ENCODE peak calls at places on chromosomes 1 and 21, in seven cellular contexts. P is A549, V is cardiac muscle cell, I is H1, Z is GM12865, E is ovary, A is adrenal gland. F is an unnamed sample.

GRCh38 chr1:213123532-213123931 is 72.5 kb downstream of the RPS6KC1 start:
- DNase-seq in A (peak), P (peak), I (no peak), V (no peak), Z (no peak), E (no peak), F (no peak)

GRCh38 chr1:192788184-192788583 is 20.7 kb upstream of the RGS2 start:
- DNase-seq in V (peak), Z (no peak), I (no peak), E (peak), P (peak), A (peak), F (no peak)

GRCh38 chr1:206809504-206810084 is 37.3 kb upstream of the IL10 start:
- DNase-seq in Z (peak), V (peak), I (no peak), E (no peak), A (no peak), P (peak), F (no peak)

GRCh38 chr1:15799928-15800835 is 7.3 kb downstream of the UQCRHL start:
- DNase-seq in E (no peak), A (peak), Z (no peak), P (peak), I (peak), V (peak), F (peak)

GRCh38 chr21:28072601-28073000 is 920.1 kb downstream of the LTN1 start:
- DNase-seq in I (no peak), P (no peak), V (no peak), A (no peak), E (no peak), Z (no peak), F (no peak)

GRCh38 chr1:159315381-159315780 is 13.2 kb downstream of the FCER1A start:
- DNase-seq in A (no peak), I (no peak), V (no peak), P (no peak), E (no peak), Z (peak), F (no peak)

GRCh38 chr1:18020021-18020817 is 87.4 kb upstream of the IGSF21 start:
- DNase-seq in E (no peak), V (no peak), I (no peak), A (no peak), P (no peak), Z (no peak), F (no peak)

GRCh38 chr1:6245869-6246496 is 2.0 kb downstream of the HES3 start:
- DNase-seq in Z (peak), V (no peak), A (no peak), I (peak), E (no peak), P (peak), F (no peak)

GRCh38 chr1:181318858-181319235 is 164.5 kb upstream of the CACNA1E start:
- DNase-seq in V (no peak), I (no peak), P (no peak), A (no peak), Z (no peak), E (no peak), F (no peak)

GRCh38 chr1:232987046-232987445 is 36.6 kb downstream of the NTPCR start:
- DNase-seq in A (no peak), P (no peak), Z (no peak), V (no peak), I (no peak), E (no peak), F (no peak)

GRCh38 chr1:175373786-175374623 is 181.4 kb upstream of the KIAA0040 start:
- DNase-seq in I (peak), V (peak), A (no peak), P (peak), Z (peak), E (no peak), F (peak)

GRCh38 chr1:24708938-24709337 is 36.3 kb upstream of the CLIC4 start:
- DNase-seq in A (no peak), V (no peak), E (no peak), Z (no peak), I (no peak), P (no peak), F (no peak)

GRCh38 chr1:170685166-170685565 is 21.2 kb downstream of the PRRX1 start:
- DNase-seq in Z (no peak), P (no peak), A (no peak), I (no peak), E (no peak), V (no peak), F (no peak)

GRCh38 chr1:85358702-85359438 is 82.4 kb upstream of the BCL10 start:
- DNase-seq in A (no peak), Z (no peak), E (no peak), I (no peak), V (no peak), P (no peak), F (no peak)

GRCh38 chr1:246577720-246578106 is 11.5 kb downstream of the CNST start:
- DNase-seq in I (no peak), V (no peak), E (no peak), Z (no peak), P (no peak), A (no peak), F (no peak)

GRCh38 chr1:3732747-3733602 is 19.3 kb upstream of the CCDC27 start:
- DNase-seq in V (no peak), I (no peak), E (no peak), A (no peak), Z (no peak), P (no peak), F (no peak)

GRCh38 chr1:83889707-83890106 is 109.2 kb downstream of the TTLL7 start:
- DNase-seq in V (no peak), E (no peak), I (no peak), A (no peak), P (no peak), Z (no peak), F (peak)

GRCh38 chr21:18812308-18812707 is 408.7 kb upstream of the TMPRSS15 start:
- DNase-seq in I (no peak), E (no peak), Z (no peak), A (no peak), V (no peak), P (no peak), F (no peak)

GRCh38 chr1:22283596-22283995 is 140.7 kb upstream of the WNT4 start:
- DNase-seq in A (no peak), I (no peak), Z (no peak), E (no peak), P (no peak), V (no peak), F (no peak)

GRCh38 chr1:43441894-43442632 is 11.7 kb downstream of the HYI start:
- DNase-seq in A (peak), Z (no peak), P (no peak), E (peak), V (no peak), I (no peak), F (no peak)

GRCh38 chr1:233668146-233668724 is 54.3 kb downstream of the KCNK1 start:
- DNase-seq in E (no peak), I (no peak), A (no peak), Z (no peak), V (no peak), P (no peak), F (no peak)

GRCh38 chr1:175270361-175270760 is 77.8 kb upstream of the KIAA0040 start:
- DNase-seq in I (no peak), A (no peak), P (no peak), Z (no peak), V (no peak), E (no peak), F (no peak)

GRCh38 chr1:15731735-15732685 is 4.0 kb upstream of the SLC25A34 start:
- DNase-seq in V (no peak), P (no peak), E (no peak), A (no peak), Z (no peak), I (no peak), F (no peak)

GRCh38 chr1:225848044-225848955 is 33.9 kb downstream of the TMEM63A start:
- DNase-seq in V (no peak), E (no peak), P (no peak), I (no peak), A (no peak), Z (peak), F (no peak)

GRCh38 chr21:38170283-38170682 is 86.5 kb upstream of the KCNJ15 start:
- DNase-seq in E (no peak), I (peak), Z (peak), A (no peak), P (peak), V (no peak), F (no peak)

GRCh38 chr21:45417951-45418300 is 13.0 kb downstream of the COL18A1 start:
- DNase-seq in Z (no peak), V (no peak), E (no peak), A (peak), I (no peak), P (no peak), F (no peak)
- H3K4me3 ChIP-seq in Z (no peak), V (no peak), E (no peak), A (no peak), I (no peak), P (no peak), F (no peak)

DNA sequence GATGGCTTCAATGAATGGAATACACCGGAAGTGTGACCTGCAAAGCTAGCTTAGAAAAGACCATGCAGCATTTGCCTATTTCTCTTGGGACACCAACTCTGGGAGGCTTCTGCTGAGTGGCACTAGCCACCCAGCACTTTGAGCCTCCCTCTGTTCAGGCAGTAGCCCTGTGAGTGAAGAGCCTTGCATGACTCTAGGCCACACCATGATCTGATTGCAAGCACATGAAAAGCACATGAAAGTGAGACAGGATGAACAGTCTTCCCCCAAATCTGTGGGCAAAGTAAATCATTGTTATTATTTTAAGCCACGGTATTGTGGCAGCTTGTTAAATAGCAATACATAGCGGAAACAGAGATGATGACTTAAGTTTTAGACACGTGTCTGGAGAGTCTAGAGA is 2.8 kb downstream of the CD48 start:
- DNase-seq in I (no peak), A (no peak), E (no peak), Z (peak), P (no peak), V (no peak), F (no peak)
- H3K4me3 ChIP-seq in I (no peak), A (no peak), E (no peak), Z (peak), P (no peak), V (no peak), F (no peak)

DNA sequence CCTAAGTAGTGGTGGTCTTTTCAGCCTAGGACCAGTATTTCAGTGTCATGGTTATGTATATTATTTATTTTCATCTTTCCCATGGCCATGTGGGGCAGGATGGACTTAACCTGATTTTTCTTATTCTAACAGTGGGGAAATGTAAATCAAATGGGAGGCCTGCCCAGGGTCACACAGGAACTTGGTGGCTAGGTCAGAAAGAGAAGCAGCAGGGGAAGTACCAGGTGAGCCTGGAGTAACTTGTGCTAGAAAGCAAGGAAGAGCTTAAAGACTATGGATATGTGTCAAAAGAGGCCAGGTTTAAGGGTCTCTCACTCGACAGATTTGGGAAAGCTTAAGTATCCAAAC is 936 bp downstream of the ZFP69B start:
- DNase-seq in V (no peak), Z (no peak), P (no peak), E (no peak), I (no peak), A (no peak), F (no peak)
- H3K4me3 ChIP-seq in V (no peak), Z (peak), P (no peak), E (no peak), I (peak), A (no peak), F (no peak)

DNA sequence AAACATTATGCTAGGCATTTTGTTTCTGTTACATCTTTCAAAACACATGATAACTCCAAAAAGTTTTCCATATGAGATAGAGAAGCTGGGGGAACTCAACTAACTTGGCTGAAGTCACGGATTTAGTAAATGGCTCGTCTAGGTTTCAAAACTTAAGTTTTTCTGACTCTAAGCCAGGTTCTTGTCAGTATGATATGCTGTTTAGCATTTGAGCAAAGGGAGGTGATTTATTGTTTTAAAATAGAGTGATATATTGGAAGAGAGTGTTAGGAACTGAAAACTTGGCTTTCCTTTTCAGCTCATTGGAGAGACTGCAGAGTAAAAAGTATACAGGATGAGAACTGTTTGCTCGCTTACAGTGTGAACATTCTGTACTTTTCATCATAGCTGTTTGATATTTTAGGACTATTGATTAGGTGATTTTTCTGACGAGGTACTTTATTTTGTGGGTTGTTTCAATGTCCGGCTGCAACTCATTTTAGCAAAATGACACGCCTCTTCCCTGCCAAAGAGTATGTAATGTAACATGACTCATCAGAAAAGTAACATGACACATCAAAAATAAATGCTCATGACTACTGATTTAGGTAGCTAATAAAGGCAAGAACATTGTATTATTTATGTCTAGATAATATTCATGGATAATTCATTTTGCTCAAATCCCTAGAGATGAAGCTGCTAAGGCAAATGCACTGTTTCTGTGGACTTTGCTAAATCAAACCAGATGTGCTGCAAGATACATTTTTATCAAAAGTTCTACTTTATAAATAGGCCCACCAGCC is 355.1 kb downstream of the GPATCH2 start:
- DNase-seq in P (peak), A (no peak), I (no peak), Z (peak), E (no peak), V (no peak), F (no peak)
- H3K4me3 ChIP-seq in P (no peak), A (no peak), I (no peak), Z (no peak), E (no peak), V (no peak), F (no peak)

GRCh38 chr1:151058682-151059341 is 610 bp downstream of the CDC42SE1 start:
- DNase-seq in E (peak), I (no peak), P (no peak), Z (no peak), V (peak), A (peak), F (peak)

GRCh38 chr1:151056574-151056973 is 2.8 kb downstream of the CDC42SE1 start:
- DNase-seq in P (no peak), A (no peak), E (no peak), Z (no peak), I (no peak), V (no peak), F (no peak)

GRCh38 chr1:151055581-151055980 is 3.8 kb downstream of the CDC42SE1 start:
- DNase-seq in I (no peak), Z (no peak), E (no peak), A (no peak), P (no peak), V (no peak), F (no peak)

GRCh38 chr1:151054971-151055547 is 4.4 kb downstream of the CDC42SE1 start:
- DNase-seq in Z (no peak), A (no peak), I (no peak), P (no peak), V (no peak), E (no peak), F (no peak)

DNA sequence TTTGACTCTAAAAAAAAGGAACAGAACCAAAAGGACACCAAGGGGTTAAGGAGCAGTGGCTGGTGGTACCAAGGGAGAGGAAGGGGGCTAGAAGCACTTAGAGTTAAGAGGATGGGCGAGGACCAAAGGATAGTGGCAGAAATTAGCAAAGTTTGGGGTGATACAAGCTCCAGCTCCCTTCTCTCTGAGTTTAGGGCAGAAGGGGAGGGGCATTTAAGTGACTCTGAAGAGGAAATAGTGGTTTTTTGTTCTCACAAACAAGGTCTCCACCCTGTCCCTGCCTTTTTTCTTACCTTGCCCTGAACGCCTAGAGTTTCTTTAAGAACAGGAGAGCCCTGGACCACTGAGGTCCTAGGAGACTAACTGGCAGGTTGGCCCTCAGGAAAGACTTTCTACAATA is 3.3 kb downstream of the CDC42SE1 start:
- DNase-seq in P (no peak), I (no peak), V (no peak), Z (peak), A (no peak), E (no peak), F (no peak)
- H3K4me3 ChIP-seq in P (no peak), I (no peak), V (no peak), Z (peak), A (no peak), E (no peak), F (no peak)

DNA sequence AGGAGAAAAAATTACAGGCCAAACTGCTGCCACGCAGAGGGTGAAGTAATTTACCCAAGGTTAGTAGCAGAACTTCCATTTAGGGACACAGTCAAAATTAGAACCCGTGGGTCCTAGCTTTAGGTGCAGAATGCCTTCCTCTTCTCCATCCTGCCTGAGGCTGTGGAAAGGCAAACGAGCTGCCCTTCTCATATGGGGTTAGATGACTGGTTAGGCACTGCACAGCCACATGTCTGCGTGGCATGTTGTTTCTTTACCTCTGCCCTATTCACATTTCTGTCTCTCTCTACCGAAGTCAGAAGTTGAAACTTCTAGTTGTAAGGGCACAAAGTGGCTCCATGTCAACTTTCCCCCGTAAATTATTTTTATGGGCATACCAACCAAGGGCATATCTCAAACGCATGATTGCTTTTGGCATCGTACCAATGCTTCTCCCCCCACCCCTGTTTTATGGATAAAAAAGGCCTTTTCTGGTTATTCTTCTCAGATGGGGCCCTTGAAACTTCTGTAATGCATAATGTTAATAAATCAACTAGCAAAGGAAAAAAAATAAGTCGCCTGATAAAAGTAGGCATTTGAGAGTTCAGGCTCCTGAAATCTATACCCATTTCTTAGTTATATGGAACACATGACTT is 139.5 kb upstream of the NRIP1 start:
- DNase-seq in V (no peak), P (no peak), A (no peak), E (no peak), I (no peak), Z (no peak), F (no peak)
- H3K4me3 ChIP-seq in V (no peak), P (no peak), A (no peak), E (no peak), I (no peak), Z (no peak), F (no peak)

GRCh38 chr1:150563340-150564038 is 14.3 kb downstream of the ADAMTSL4 start:
- DNase-seq in A (peak), Z (peak), P (peak), I (no peak), E (peak), V (no peak), F (no peak)

GRCh38 chr1:150560986-150561829 is 12.0 kb downstream of the ADAMTSL4 start:
- DNase-seq in V (peak), P (peak), Z (peak), A (peak), E (peak), I (peak), F (peak)

GRCh38 chr1:150564051-150564991 is 15.1 kb downstream of the MCL1 start:
- DNase-seq in E (peak), A (peak), V (no peak), I (no peak), Z (peak), P (no peak), F (no peak)

GRCh38 chr1:150561830-150562367 is 12.7 kb downstream of the ADAMTSL4 start:
- DNase-seq in P (peak), V (peak), E (peak), A (peak), Z (peak), I (peak), F (peak)

DNA sequence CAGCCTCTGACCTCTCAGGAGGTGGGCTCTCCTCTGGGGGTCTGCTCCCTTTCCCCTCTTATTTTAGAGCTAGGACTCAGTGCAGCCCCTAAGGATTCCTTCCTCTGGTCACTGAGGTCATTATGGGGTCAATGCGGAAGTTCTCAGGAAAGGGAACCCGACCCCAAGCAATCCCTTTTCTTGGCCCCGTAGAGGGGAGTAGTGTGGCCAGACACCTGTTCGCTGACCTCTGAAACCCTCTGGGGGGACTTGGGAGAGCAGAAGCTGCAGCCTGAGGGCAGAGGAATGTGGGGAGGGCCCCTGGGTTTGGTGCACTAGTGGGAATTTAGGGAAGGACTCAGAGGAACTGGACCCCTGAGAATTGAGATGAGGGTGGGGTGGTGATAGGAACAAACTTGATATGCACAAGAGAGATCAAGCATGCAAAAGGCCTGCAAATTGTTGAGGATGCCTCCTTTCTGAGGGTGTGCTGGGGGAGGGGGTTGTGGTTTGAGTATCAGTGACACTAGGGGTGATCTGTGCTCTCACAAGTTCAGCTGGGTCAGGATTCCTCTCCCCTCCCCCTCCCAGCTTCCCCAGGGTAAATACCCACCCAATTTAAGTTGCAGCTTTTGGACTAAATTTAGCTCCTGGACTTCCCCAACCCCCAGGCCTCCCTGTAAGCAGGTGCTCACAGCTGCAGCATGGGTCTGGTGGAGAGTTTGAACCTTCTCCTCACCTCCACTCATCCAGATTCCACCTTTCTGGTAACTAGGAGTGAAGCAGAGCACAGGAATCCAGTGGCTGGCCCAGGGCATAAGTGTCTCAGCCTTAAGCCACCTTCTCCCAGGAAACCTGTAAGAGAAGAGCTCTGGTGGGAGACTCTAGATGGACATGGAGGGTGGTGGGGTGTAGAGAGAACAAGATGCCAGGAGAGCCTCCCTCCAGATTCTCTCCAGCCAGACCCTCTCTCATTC is 13.5 kb downstream of the ADAMTSL4 start:
- DNase-seq in A (peak), E (peak), P (no peak), Z (peak), I (no peak), V (no peak), F (peak)
- H3K4me3 ChIP-seq in A (no peak), E (peak), P (peak), Z (peak), I (peak), V (peak), F (peak)

GRCh38 chr1:89198081-89198480 is 661 bp downstream of the GBP4 start:
- DNase-seq in P (no peak), I (no peak), E (no peak), A (no peak), Z (no peak), V (peak), F (no peak)
- H3K4me3 ChIP-seq in P (no peak), I (no peak), E (peak), A (no peak), Z (peak), V (peak), F (no peak)

F was measured in HAP-1.